ENCODE peak calls at places on chromosome 4, in six cellular contexts. One of them, this sample, is unnamed.

GRCh38 chr4:11729548-11729947 is 300.9 kb upstream of the HS3ST1 start:
- DNase-seq in HL-60: no peak
- DNase-seq in H1: no peak
- DNase-seq in HepG2: no peak
- DNase-seq in K562: no peak
- DNase-seq in GM12878: no peak
- DNase-seq in this sample: no peak

GRCh38 chr4:110860901-110861300 is 238.0 kb upstream of the PITX2 start:
- DNase-seq in HL-60: no peak
- DNase-seq in H1: no peak
- DNase-seq in HepG2: no peak
- DNase-seq in K562: no peak
- DNase-seq in GM12878: no peak
- DNase-seq in this sample: no peak

GRCh38 chr4:66574145-66574978 is 904.1 kb upstream of the EPHA5 start:
- DNase-seq in HL-60: no peak
- DNase-seq in H1: no peak
- DNase-seq in HepG2: no peak
- DNase-seq in K562: no peak
- DNase-seq in GM12878: no peak
- DNase-seq in this sample: no peak

GRCh38 chr4:4226606-4227438 is at the start of gene OTOP1:
- DNase-seq in HL-60: no peak
- DNase-seq in H1: no peak
- DNase-seq in HepG2: no peak
- DNase-seq in K562: peak
- DNase-seq in GM12878: no peak
- DNase-seq in this sample: peak

GRCh38 chr4:66556651-66557278 is 886.5 kb upstream of the EPHA5 start:
- DNase-seq in HL-60: no peak
- DNase-seq in H1: no peak
- DNase-seq in HepG2: no peak
- DNase-seq in K562: no peak
- DNase-seq in GM12878: no peak
- DNase-seq in this sample: no peak

GRCh38 chr4:108360857-108361820 is 192.4 kb upstream of the LEF1 start:
- DNase-seq in HL-60: no peak
- DNase-seq in H1: peak
- DNase-seq in HepG2: no peak
- DNase-seq in K562: no peak
- DNase-seq in GM12878: no peak
- DNase-seq in this sample: no peak

GRCh38 chr4:121776610-121777401 is 11.8 kb upstream of the SMIM43 start:
- DNase-seq in HL-60: no peak
- DNase-seq in H1: no peak
- DNase-seq in HepG2: no peak
- DNase-seq in K562: no peak
- DNase-seq in GM12878: no peak
- DNase-seq in this sample: no peak

GRCh38 chr4:76066546-76066945 is 8.0 kb upstream of the ART3 start:
- DNase-seq in HL-60: no peak
- DNase-seq in H1: no peak
- DNase-seq in HepG2: no peak
- DNase-seq in K562: no peak
- DNase-seq in GM12878: no peak
- DNase-seq in this sample: no peak

GRCh38 chr4:77843628-77844027 is 19.0 kb upstream of the MRPL1 start:
- DNase-seq in HL-60: no peak
- DNase-seq in H1: no peak
- DNase-seq in HepG2: no peak
- DNase-seq in K562: no peak
- DNase-seq in GM12878: no peak
- DNase-seq in this sample: no peak

GRCh38 chr4:2301221-2301642 is 39.3 kb upstream of the MXD4 start:
- DNase-seq in HL-60: no peak
- DNase-seq in H1: no peak
- DNase-seq in HepG2: no peak
- DNase-seq in K562: no peak
- DNase-seq in GM12878: no peak
- DNase-seq in this sample: no peak

GRCh38 chr4:148373093-148373492 is 69.1 kb downstream of the NR3C2 start:
- DNase-seq in HL-60: no peak
- DNase-seq in H1: no peak
- DNase-seq in HepG2: no peak
- DNase-seq in K562: no peak
- DNase-seq in GM12878: no peak
- DNase-seq in this sample: no peak

GRCh38 chr4:11611868-11612267 is 183.2 kb upstream of the HS3ST1 start:
- DNase-seq in HL-60: no peak
- DNase-seq in H1: no peak
- DNase-seq in HepG2: no peak
- DNase-seq in K562: no peak
- DNase-seq in GM12878: no peak
- DNase-seq in this sample: no peak

GRCh38 chr4:89847571-89848325 is 10.8 kb upstream of the SNCA start:
- DNase-seq in HL-60: no peak
- DNase-seq in H1: no peak
- DNase-seq in HepG2: no peak
- DNase-seq in K562: no peak
- DNase-seq in GM12878: no peak
- DNase-seq in this sample: no peak

GRCh38 chr4:169092889-169093522 is 83.0 kb upstream of the CBR4 start:
- DNase-seq in HL-60: no peak
- DNase-seq in H1: no peak
- DNase-seq in HepG2: no peak
- DNase-seq in K562: no peak
- DNase-seq in GM12878: no peak
- DNase-seq in this sample: no peak

GRCh38 chr4:169437299-169438047 is 166.7 kb upstream of the SH3RF1 start:
- DNase-seq in HL-60: no peak
- DNase-seq in H1: no peak
- DNase-seq in HepG2: no peak
- DNase-seq in K562: no peak
- DNase-seq in GM12878: peak
- DNase-seq in this sample: no peak

GRCh38 chr4:148207074-148207473 is 235.1 kb downstream of the NR3C2 start:
- DNase-seq in HL-60: no peak
- DNase-seq in H1: no peak
- DNase-seq in HepG2: no peak
- DNase-seq in K562: no peak
- DNase-seq in GM12878: no peak
- DNase-seq in this sample: no peak

GRCh38 chr4:158193171-158193749 is 17.0 kb upstream of the TMEM144 start:
- DNase-seq in HL-60: no peak
- DNase-seq in H1: no peak
- DNase-seq in HepG2: peak
- DNase-seq in K562: peak
- DNase-seq in GM12878: no peak
- DNase-seq in this sample: peak

GRCh38 chr4:52954771-52955170 is 92.7 kb downstream of the RASL11B start:
- DNase-seq in HL-60: no peak
- DNase-seq in H1: no peak
- DNase-seq in HepG2: no peak
- DNase-seq in K562: no peak
- DNase-seq in GM12878: no peak
- DNase-seq in this sample: no peak

GRCh38 chr4:45350438-45350837 is 624.1 kb upstream of the GNPDA2 start:
- DNase-seq in HL-60: no peak
- DNase-seq in H1: no peak
- DNase-seq in HepG2: no peak
- DNase-seq in K562: no peak
- DNase-seq in GM12878: peak
- DNase-seq in this sample: no peak

GRCh38 chr4:41050116-41050515 is 164.2 kb downstream of the APBB2 start:
- DNase-seq in HL-60: no peak
- DNase-seq in H1: no peak
- DNase-seq in HepG2: no peak
- DNase-seq in K562: no peak
- DNase-seq in GM12878: no peak
- DNase-seq in this sample: no peak

GRCh38 chr4:133584714-133585113 is 435.6 kb downstream of the PCDH10 start:
- DNase-seq in HL-60: no peak
- DNase-seq in H1: peak
- DNase-seq in HepG2: peak
- DNase-seq in K562: no peak
- DNase-seq in GM12878: no peak
- DNase-seq in this sample: peak

GRCh38 chr4:121881213-121881612 is 10.9 kb upstream of the BBS7 start:
- DNase-seq in HL-60: no peak
- DNase-seq in H1: no peak
- DNase-seq in HepG2: no peak
- DNase-seq in K562: no peak
- DNase-seq in GM12878: no peak
- DNase-seq in this sample: no peak

GRCh38 chr4:19026281-19026680 is 1004.7 kb upstream of the LCORL start:
- DNase-seq in HL-60: no peak
- DNase-seq in H1: no peak
- DNase-seq in HepG2: no peak
- DNase-seq in K562: no peak
- DNase-seq in GM12878: no peak
- DNase-seq in this sample: no peak

GRCh38 chr4:183241771-183242170 is 78.3 kb downstream of the CLDN22 start:
- DNase-seq in HL-60: no peak
- DNase-seq in H1: no peak
- DNase-seq in HepG2: peak
- DNase-seq in K562: no peak
- DNase-seq in GM12878: no peak
- DNase-seq in this sample: no peak

GRCh38 chr4:183244506-183244905 is 75.6 kb downstream of the CLDN22 start:
- DNase-seq in HL-60: no peak
- DNase-seq in H1: no peak
- DNase-seq in HepG2: no peak
- DNase-seq in K562: no peak
- DNase-seq in GM12878: no peak
- DNase-seq in this sample: no peak

GRCh38 chr4:183242291-183242690 is 77.8 kb downstream of the CLDN22 start:
- DNase-seq in HL-60: no peak
- DNase-seq in H1: no peak
- DNase-seq in HepG2: no peak
- DNase-seq in K562: no peak
- DNase-seq in GM12878: no peak
- DNase-seq in this sample: no peak

GRCh38 chr4:183240581-183241321 is 79.3 kb downstream of the CLDN22 start:
- DNase-seq in HL-60: no peak
- DNase-seq in H1: no peak
- DNase-seq in HepG2: no peak
- DNase-seq in K562: no peak
- DNase-seq in GM12878: no peak
- DNase-seq in this sample: no peak

GRCh38 chr4:183241322-183241640 is 78.8 kb downstream of the CLDN22 start:
- DNase-seq in HL-60: no peak
- DNase-seq in H1: no peak
- DNase-seq in HepG2: no peak
- DNase-seq in K562: peak
- DNase-seq in GM12878: no peak
- DNase-seq in this sample: no peak
- TF ChIP-seq GABPA in HL-60: no peak
- TF ChIP-seq GABPA in H1: no peak
- TF ChIP-seq GABPA in HepG2: no peak
- TF ChIP-seq GABPA in K562: no peak
- TF ChIP-seq GABPA in GM12878: no peak
- TF ChIP-seq GABPA in this sample: no peak

GRCh38 chr4:186630128-186630527 is 74.8 kb upstream of the MTNR1A start:
- DNase-seq in HL-60: no peak
- DNase-seq in H1: no peak
- DNase-seq in HepG2: no peak
- DNase-seq in K562: no peak
- DNase-seq in GM12878: no peak
- DNase-seq in this sample: no peak

GRCh38 chr4:186633844-186634243 is 78.5 kb upstream of the MTNR1A start:
- DNase-seq in HL-60: no peak
- DNase-seq in H1: no peak
- DNase-seq in HepG2: no peak
- DNase-seq in K562: no peak
- DNase-seq in GM12878: no peak
- DNase-seq in this sample: no peak

GRCh38 chr4:186634591-186635128 is 79.3 kb upstream of the MTNR1A start:
- DNase-seq in HL-60: no peak
- DNase-seq in H1: no peak
- DNase-seq in HepG2: no peak
- DNase-seq in K562: no peak
- DNase-seq in GM12878: no peak
- DNase-seq in this sample: no peak
- TF ChIP-seq GABPA in HL-60: no peak
- TF ChIP-seq GABPA in H1: no peak
- TF ChIP-seq GABPA in HepG2: no peak
- TF ChIP-seq GABPA in K562: no peak
- TF ChIP-seq GABPA in GM12878: no peak
- TF ChIP-seq GABPA in this sample: no peak

GRCh38 chr4:112206431-112206830 is 25.2 kb upstream of the AP1AR start:
- DNase-seq in HL-60: no peak
- DNase-seq in H1: no peak
- DNase-seq in HepG2: no peak
- DNase-seq in K562: no peak
- DNase-seq in GM12878: no peak
- DNase-seq in this sample: no peak
- TF ChIP-seq GABPA in HL-60: no peak
- TF ChIP-seq GABPA in H1: no peak
- TF ChIP-seq GABPA in HepG2: no peak
- TF ChIP-seq GABPA in K562: no peak
- TF ChIP-seq GABPA in GM12878: no peak
- TF ChIP-seq GABPA in this sample: no peak

GRCh38 chr4:43453058-43453457 is 560.5 kb downstream of the GRXCR1 start:
- DNase-seq in HL-60: no peak
- DNase-seq in H1: no peak
- DNase-seq in HepG2: no peak
- DNase-seq in K562: no peak
- DNase-seq in GM12878: no peak
- DNase-seq in this sample: no peak

GRCh38 chr4:43458293-43458692 is 565.8 kb downstream of the GRXCR1 start:
- DNase-seq in HL-60: no peak
- DNase-seq in H1: no peak
- DNase-seq in HepG2: no peak
- DNase-seq in K562: no peak
- DNase-seq in GM12878: no peak
- DNase-seq in this sample: no peak

GRCh38 chr4:43456383-43456782 is 563.9 kb downstream of the GRXCR1 start:
- DNase-seq in HL-60: no peak
- DNase-seq in H1: no peak
- DNase-seq in HepG2: no peak
- DNase-seq in K562: no peak
- DNase-seq in GM12878: no peak
- DNase-seq in this sample: no peak

DNA sequence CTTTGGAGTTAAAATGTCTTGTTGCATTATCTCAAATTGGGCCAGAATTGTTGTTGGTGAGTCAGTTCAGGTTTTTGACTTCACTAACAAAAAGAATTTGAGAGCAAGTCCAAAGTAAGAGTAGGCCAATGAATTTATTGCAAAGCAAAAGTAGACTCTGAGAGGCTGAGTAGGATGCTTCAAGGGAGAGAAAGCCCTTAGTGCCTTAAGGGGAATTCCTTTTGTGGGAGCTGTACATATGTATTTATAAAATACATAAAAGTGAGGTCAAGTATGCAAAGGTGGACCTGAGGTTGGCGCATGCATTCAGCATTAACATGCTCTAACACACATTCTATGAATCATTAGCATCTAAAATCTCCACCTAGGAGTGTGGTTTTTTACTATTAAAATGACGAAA is 565.4 kb downstream of the GRXCR1 start:
- DNase-seq in HL-60: no peak
- DNase-seq in H1: no peak
- DNase-seq in HepG2: no peak
- DNase-seq in K562: no peak
- DNase-seq in GM12878: no peak
- DNase-seq in this sample: no peak
- TF ChIP-seq GABPA in HL-60: no peak
- TF ChIP-seq GABPA in H1: no peak
- TF ChIP-seq GABPA in HepG2: no peak
- TF ChIP-seq GABPA in K562: no peak
- TF ChIP-seq GABPA in GM12878: no peak
- TF ChIP-seq GABPA in this sample: no peak

GRCh38 chr4:15899511-15899910 is 39.0 kb downstream of the FGFBP1 start:
- DNase-seq in HL-60: no peak
- DNase-seq in H1: no peak
- DNase-seq in HepG2: no peak
- DNase-seq in K562: no peak
- DNase-seq in GM12878: no peak
- DNase-seq in this sample: no peak
- TF ChIP-seq GABPA in HL-60: no peak
- TF ChIP-seq GABPA in H1: no peak
- TF ChIP-seq GABPA in HepG2: no peak
- TF ChIP-seq GABPA in K562: no peak
- TF ChIP-seq GABPA in GM12878: no peak
- TF ChIP-seq GABPA in this sample: no peak

This sample was measured in SK-N-SH.